ENCODE peak calls at places on chromosomes 13 and 19, in ten cellular contexts. One of them, this sample, is unnamed.

GRCh38 chr13:22114630-22115311 is 443.9 kb downstream of the FGF9 start:
- DNase-seq in GM23338: no peak
- DNase-seq in HCT116: no peak
- DNase-seq in GM12878: peak; percentile 99
- DNase-seq in spleen: no peak
- DNase-seq in transverse colon: no peak
- DNase-seq in SK-N-SH: no peak
- DNase-seq in stomach: no peak
- DNase-seq in vagina: no peak
- DNase-seq in prostate gland: no peak
- DNase-seq in this sample: no peak

GRCh38 chr13:43787998-43788397 is 1.2 kb upstream of the ENOX1 start:
- DNase-seq in spleen: no peak
- DNase-seq in vagina: no peak
- DNase-seq in SK-N-SH: peak; percentile 49
- DNase-seq in GM12878: no peak
- DNase-seq in transverse colon: no peak
- DNase-seq in prostate gland: no peak
- DNase-seq in stomach: no peak
- DNase-seq in GM23338: peak; percentile 63
- DNase-seq in HCT116: peak; percentile 18
- DNase-seq in this sample: no peak

GRCh38 chr13:53064721-53065120 is 36.1 kb downstream of the OLFM4 start:
- DNase-seq in GM23338: no peak
- DNase-seq in spleen: no peak
- DNase-seq in stomach: no peak
- DNase-seq in vagina: no peak
- DNase-seq in HCT116: no peak
- DNase-seq in GM12878: no peak
- DNase-seq in SK-N-SH: peak; percentile 39
- DNase-seq in prostate gland: no peak
- DNase-seq in transverse colon: no peak
- DNase-seq in this sample: no peak

GRCh38 chr13:42996584-42996983 is 4.5 kb upstream of the EPSTI1 start:
- DNase-seq in stomach: no peak
- DNase-seq in vagina: no peak
- DNase-seq in GM23338: no peak
- DNase-seq in spleen: no peak
- DNase-seq in SK-N-SH: no peak
- DNase-seq in GM12878: no peak
- DNase-seq in transverse colon: no peak
- DNase-seq in HCT116: peak; percentile 46
- DNase-seq in prostate gland: no peak
- DNase-seq in this sample: no peak

GRCh38 chr13:34276764-34277163 is 458.8 kb downstream of the RFC3 start:
- DNase-seq in vagina: no peak
- DNase-seq in stomach: no peak
- DNase-seq in prostate gland: no peak
- DNase-seq in GM23338: no peak
- DNase-seq in transverse colon: no peak
- DNase-seq in HCT116: no peak
- DNase-seq in spleen: no peak
- DNase-seq in GM12878: no peak
- DNase-seq in SK-N-SH: no peak
- DNase-seq in this sample: no peak

GRCh38 chr19:13937479-13938360 is 497 bp downstream of the PODNL1 start:
- DNase-seq in vagina: no peak
- DNase-seq in transverse colon: no peak
- DNase-seq in stomach: no peak
- DNase-seq in prostate gland: no peak
- DNase-seq in spleen: no peak
- DNase-seq in GM23338: peak; percentile 37
- DNase-seq in GM12878: no peak
- DNase-seq in SK-N-SH: peak; percentile 87
- DNase-seq in HCT116: no peak
- DNase-seq in this sample: no peak

GRCh38 chr19:39515551-39516191 is 732 bp downstream of the SELENOV start:
- DNase-seq in prostate gland: no peak
- DNase-seq in HCT116: no peak
- DNase-seq in vagina: no peak
- DNase-seq in GM12878: no peak
- DNase-seq in stomach: no peak
- DNase-seq in SK-N-SH: no peak
- DNase-seq in spleen: no peak
- DNase-seq in transverse colon: no peak
- DNase-seq in GM23338: peak; percentile 95
- DNase-seq in this sample: no peak

GRCh38 chr13:65460136-65460535 is 1770.0 kb downstream of the PCDH9 start:
- DNase-seq in SK-N-SH: no peak
- DNase-seq in transverse colon: no peak
- DNase-seq in GM12878: no peak
- DNase-seq in GM23338: peak; percentile 14
- DNase-seq in HCT116: no peak
- DNase-seq in vagina: no peak
- DNase-seq in prostate gland: no peak
- DNase-seq in spleen: no peak
- DNase-seq in stomach: no peak
- DNase-seq in this sample: no peak

GRCh38 chr19:13066231-13066630 is 36.4 kb downstream of the LYL1 start:
- DNase-seq in prostate gland: no peak
- DNase-seq in GM23338: no peak
- DNase-seq in SK-N-SH: no peak
- DNase-seq in spleen: no peak
- DNase-seq in GM12878: no peak
- DNase-seq in stomach: no peak
- DNase-seq in transverse colon: no peak
- DNase-seq in vagina: no peak
- DNase-seq in HCT116: no peak
- DNase-seq in this sample: no peak

GRCh38 chr13:43057653-43058317 is 34.4 kb downstream of the DNAJC15 start:
- DNase-seq in prostate gland: no peak
- DNase-seq in SK-N-SH: no peak
- DNase-seq in HCT116: peak; percentile 68
- DNase-seq in vagina: no peak
- DNase-seq in transverse colon: no peak
- DNase-seq in GM23338: peak; percentile 27
- DNase-seq in spleen: no peak
- DNase-seq in stomach: no peak
- DNase-seq in GM12878: no peak
- DNase-seq in this sample: no peak

GRCh38 chr19:43984687-43985000 is 656 bp downstream of the ZNF155 start:
- DNase-seq in vagina: no peak
- DNase-seq in GM12878: no peak
- DNase-seq in HCT116: no peak
- DNase-seq in spleen: peak; percentile 72
- DNase-seq in SK-N-SH: peak; percentile 41
- DNase-seq in stomach: no peak
- DNase-seq in transverse colon: peak; percentile 9
- DNase-seq in GM23338: no peak
- DNase-seq in prostate gland: peak; percentile 7
- DNase-seq in this sample: no peak

GRCh38 chr19:29988351-29988750 is 46.3 kb downstream of the URI1 start:
- DNase-seq in GM23338: peak; percentile 81
- DNase-seq in GM12878: no peak
- DNase-seq in prostate gland: no peak
- DNase-seq in SK-N-SH: no peak
- DNase-seq in vagina: no peak
- DNase-seq in stomach: no peak
- DNase-seq in HCT116: no peak
- DNase-seq in spleen: no peak
- DNase-seq in transverse colon: no peak
- DNase-seq in this sample: no peak

GRCh38 chr13:28336193-28336657 is 158.7 kb downstream of the FLT1 start:
- DNase-seq in spleen: no peak
- DNase-seq in vagina: no peak
- DNase-seq in GM23338: no peak
- DNase-seq in SK-N-SH: no peak
- DNase-seq in prostate gland: no peak
- DNase-seq in stomach: no peak
- DNase-seq in GM12878: no peak
- DNase-seq in transverse colon: no peak
- DNase-seq in HCT116: no peak
- DNase-seq in this sample: no peak

GRCh38 chr13:24027494-24027893 is 130.2 kb upstream of the C1QTNF9B start:
- DNase-seq in GM12878: no peak
- DNase-seq in HCT116: no peak
- DNase-seq in vagina: no peak
- DNase-seq in prostate gland: no peak
- DNase-seq in stomach: no peak
- DNase-seq in transverse colon: no peak
- DNase-seq in spleen: no peak
- DNase-seq in GM23338: no peak
- DNase-seq in SK-N-SH: no peak
- DNase-seq in this sample: no peak

GRCh38 chr13:48833412-48833811 is 142.3 kb upstream of the FNDC3A start:
- DNase-seq in prostate gland: no peak
- DNase-seq in transverse colon: no peak
- DNase-seq in HCT116: no peak
- DNase-seq in GM23338: no peak
- DNase-seq in vagina: no peak
- DNase-seq in spleen: no peak
- DNase-seq in SK-N-SH: no peak
- DNase-seq in GM12878: no peak
- DNase-seq in stomach: no peak
- DNase-seq in this sample: no peak

DNA sequence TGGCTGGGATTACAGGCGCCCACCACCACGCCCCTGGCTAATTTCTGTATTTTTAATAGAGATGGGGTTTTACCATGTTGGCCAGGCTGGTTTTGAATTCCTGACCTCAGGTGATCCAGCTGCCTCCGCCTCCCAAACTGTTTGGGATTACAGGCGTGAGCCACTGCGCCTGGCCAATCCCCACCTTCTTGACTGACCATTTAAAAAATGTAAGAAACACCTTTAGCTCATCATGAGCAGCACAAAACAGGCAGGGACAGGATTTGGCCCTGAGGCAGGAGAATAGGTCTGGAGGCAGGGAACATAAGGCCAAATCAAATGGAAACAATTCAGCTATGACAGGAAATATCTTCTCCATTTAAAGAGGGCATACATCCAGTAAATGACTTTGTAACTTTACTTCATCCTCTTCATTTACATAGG is 1.4 kb upstream of the MPV17L2 start:
- DNase-seq in prostate gland: no peak
- DNase-seq in stomach: no peak
- DNase-seq in SK-N-SH: no peak
- DNase-seq in transverse colon: peak; percentile 22
- DNase-seq in HCT116: no peak
- DNase-seq in vagina: no peak
- DNase-seq in GM12878: no peak
- DNase-seq in spleen: peak; percentile 76
- DNase-seq in GM23338: no peak
- DNase-seq in this sample: no peak
- H3K4me1 ChIP-seq in prostate gland: peaks cover 6% of the 10 kb centered on the region
- H3K4me1 ChIP-seq in stomach: peaks cover 18% of the 10 kb centered on the region
- H3K4me1 ChIP-seq in SK-N-SH: peaks cover 26% of the 10 kb centered on the region
- H3K4me1 ChIP-seq in transverse colon: peaks cover 14% of the 10 kb centered on the region
- H3K4me1 ChIP-seq in HCT116: peaks cover 17% of the 10 kb centered on the region
- H3K4me1 ChIP-seq in vagina: peaks cover 25% of the 10 kb centered on the region
- H3K4me1 ChIP-seq in GM12878: peaks cover 11% of the 10 kb centered on the region
- H3K4me1 ChIP-seq in spleen: peaks cover 38% of the 10 kb centered on the region
- H3K4me1 ChIP-seq in GM23338: peaks cover 11% of the 10 kb centered on the region
- H3K4me1 ChIP-seq in this sample: peaks cover 26% of the 10 kb centered on the region

DNA sequence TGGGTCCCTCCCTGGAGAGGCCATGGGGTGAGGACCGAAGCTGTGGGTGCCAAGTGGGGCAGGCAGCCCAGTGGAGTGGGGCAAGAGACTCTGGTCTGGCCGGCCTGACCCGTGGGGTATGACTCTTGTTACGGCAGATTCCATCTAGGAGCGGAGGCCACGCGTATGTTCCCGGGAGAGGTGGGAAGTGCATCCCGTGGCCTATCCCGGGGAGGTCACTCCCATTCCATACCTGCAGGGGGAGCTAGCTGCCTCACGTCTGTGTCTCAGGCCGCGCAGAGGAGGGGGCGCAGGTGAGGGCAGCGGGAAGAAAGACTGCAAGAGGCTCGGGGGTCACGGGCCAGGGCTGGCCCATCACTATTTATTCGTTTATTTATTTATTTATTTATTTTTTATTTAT is 4.9 kb downstream of the CSNK1G2 start:
- DNase-seq in prostate gland: no peak
- DNase-seq in vagina: no peak
- DNase-seq in transverse colon: peak; percentile 65
- DNase-seq in spleen: no peak
- DNase-seq in HCT116: no peak
- DNase-seq in GM23338: peak; percentile 93
- DNase-seq in stomach: peak; percentile 40
- DNase-seq in GM12878: no peak
- DNase-seq in SK-N-SH: peak; percentile 93
- DNase-seq in this sample: no peak
- TF ChIP-seq POLR2AphosphoS5 in prostate gland: no peak
- TF ChIP-seq POLR2AphosphoS5 in vagina: no peak
- TF ChIP-seq POLR2AphosphoS5 in transverse colon: no peak
- TF ChIP-seq POLR2AphosphoS5 in spleen: peak; percentile 37
- TF ChIP-seq POLR2AphosphoS5 in HCT116: no peak
- TF ChIP-seq POLR2AphosphoS5 in GM23338: no peak
- TF ChIP-seq POLR2AphosphoS5 in stomach: no peak
- TF ChIP-seq POLR2AphosphoS5 in GM12878: no peak
- TF ChIP-seq POLR2AphosphoS5 in SK-N-SH: no peak
- TF ChIP-seq POLR2AphosphoS5 in this sample: no peak

DNA sequence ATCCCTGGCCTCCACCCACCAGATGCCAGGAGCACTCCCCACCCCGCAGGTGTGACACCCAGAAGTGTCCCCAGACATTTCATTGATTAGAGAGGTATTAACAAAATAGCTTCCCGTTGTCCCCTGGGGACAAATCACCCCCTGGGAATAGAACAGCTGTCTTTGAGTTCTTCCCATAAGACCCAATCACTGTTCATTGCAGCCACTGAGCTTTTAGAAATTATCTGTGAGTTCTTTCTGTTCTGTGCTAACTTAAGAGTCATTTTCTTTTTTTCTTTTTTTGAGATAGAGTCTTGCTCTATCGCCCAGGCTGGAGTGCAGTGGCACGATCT is 32.8 kb downstream of the MYO9B start:
- DNase-seq in stomach: no peak
- DNase-seq in GM12878: no peak
- DNase-seq in SK-N-SH: no peak
- DNase-seq in transverse colon: no peak
- DNase-seq in HCT116: no peak
- DNase-seq in prostate gland: no peak
- DNase-seq in vagina: no peak
- DNase-seq in spleen: no peak
- DNase-seq in GM23338: no peak
- DNase-seq in this sample: no peak
- H3K4me1 ChIP-seq in stomach: peaks cover 20% of the 10 kb centered on the region
- H3K4me1 ChIP-seq in GM12878: peaks cover 73% of the 10 kb centered on the region
- H3K4me1 ChIP-seq in SK-N-SH: peaks cover 12% of the 10 kb centered on the region
- H3K4me1 ChIP-seq in transverse colon: peaks cover 19% of the 10 kb centered on the region
- H3K4me1 ChIP-seq in HCT116: peaks cover 21% of the 10 kb centered on the region
- H3K4me1 ChIP-seq in prostate gland: peaks cover 13% of the 10 kb centered on the region
- H3K4me1 ChIP-seq in vagina: peaks cover 64% of the 10 kb centered on the region
- H3K4me1 ChIP-seq in spleen: peaks cover 100% of the 10 kb centered on the region
- H3K4me1 ChIP-seq in GM23338: peaks cover 5% of the 10 kb centered on the region
- H3K4me1 ChIP-seq in this sample: peaks cover 39% of the 10 kb centered on the region

DNA sequence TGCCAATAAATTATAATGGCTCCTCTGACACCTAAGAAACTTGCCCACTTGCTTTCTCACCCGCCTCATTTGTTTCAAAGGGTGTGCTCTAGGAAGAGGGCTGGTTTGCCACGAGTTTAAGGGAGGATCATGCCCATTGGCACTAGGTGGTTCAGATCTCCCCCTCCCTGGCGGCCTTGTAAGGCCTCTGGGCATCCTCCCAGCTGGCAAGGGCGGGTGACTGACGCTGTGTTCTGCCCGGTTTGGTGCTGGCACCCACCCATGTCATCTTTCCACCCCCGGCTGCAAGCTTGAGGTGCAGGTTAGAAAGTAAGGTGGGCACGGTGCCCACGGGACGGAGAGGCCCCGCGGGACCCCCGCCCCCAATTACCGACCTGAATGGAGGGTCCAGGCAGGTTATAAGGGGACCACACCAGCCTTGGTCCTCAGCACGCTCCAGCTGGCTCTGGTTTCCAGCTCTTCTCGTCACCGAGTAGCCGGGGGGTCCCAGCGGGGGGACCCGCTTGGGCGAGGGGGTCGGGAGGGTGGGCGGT is 90.4 kb downstream of the PTPRS start:
- DNase-seq in SK-N-SH: no peak
- DNase-seq in prostate gland: peak; percentile 87
- DNase-seq in HCT116: no peak
- DNase-seq in GM12878: no peak
- DNase-seq in stomach: no peak
- DNase-seq in GM23338: no peak
- DNase-seq in spleen: no peak
- DNase-seq in vagina: no peak
- DNase-seq in transverse colon: peak; percentile 28
- DNase-seq in this sample: no peak
- TF ChIP-seq POLR2AphosphoS5 in SK-N-SH: no peak
- TF ChIP-seq POLR2AphosphoS5 in prostate gland: peak; percentile 83
- TF ChIP-seq POLR2AphosphoS5 in HCT116: no peak
- TF ChIP-seq POLR2AphosphoS5 in GM12878: no peak
- TF ChIP-seq POLR2AphosphoS5 in stomach: no peak
- TF ChIP-seq POLR2AphosphoS5 in GM23338: no peak
- TF ChIP-seq POLR2AphosphoS5 in spleen: no peak
- TF ChIP-seq POLR2AphosphoS5 in vagina: no peak
- TF ChIP-seq POLR2AphosphoS5 in transverse colon: no peak
- TF ChIP-seq POLR2AphosphoS5 in this sample: no peak